ENCODE peak calls at places on chromosomes 11 and 22, in four cellular contexts. X, F, J and U are unnamed samples.

GRCh38 chr22:36292823-36293530 is 40.0 kb downstream of the APOL1 start:
- DNase-seq in F (no peak), X (no peak), J (no peak), U (no peak)

GRCh38 chr11:30635401-30635989 is 49.3 kb upstream of the MPPED2 start:
- DNase-seq in J (no peak), F (no peak), X (no peak), U (peak; percentile 1)

GRCh38 chr11:66047541-66048365 is 1.2 kb downstream of the GAL3ST3 start:
- DNase-seq in X (no peak), F (no peak), J (no peak), U (no peak)

GRCh38 chr11:60985991-60986915 is 14.8 kb downstream of the CD6 start:
- DNase-seq in X (no peak), J (no peak), F (no peak), U (no peak)

GRCh38 chr22:40178417-40179409 is 988 bp downstream of the TNRC6B start:
- DNase-seq in F (no peak), J (no peak), X (peak; percentile 31), U (peak; percentile 71)

GRCh38 chr11:101848262-101848661 is 66.5 kb upstream of the CEP126 start:
- DNase-seq in J (no peak), F (no peak), X (peak; percentile 20), U (peak; percentile 8)

GRCh38 chr22:45335021-45335818 is 25.5 kb downstream of the FAM118A start:
- DNase-seq in F (no peak), J (no peak), X (no peak), U (peak; percentile 32)

GRCh38 chr11:11504071-11504470 is 117.7 kb downstream of the GALNT18 start:
- DNase-seq in F (no peak), X (no peak), J (no peak), U (no peak)

GRCh38 chr11:46330887-46331652 is 16.2 kb upstream of the DGKZ start:
- DNase-seq in F (no peak), J (no peak), X (no peak), U (no peak)

GRCh38 chr11:31325162-31325561 is 44.4 kb downstream of the DCDC1 start:
- DNase-seq in J (no peak), F (no peak), X (no peak), U (no peak)

GRCh38 chr11:123083623-123084029 is 21.7 kb upstream of the HSPA8 start:
- DNase-seq in F (no peak), J (peak; percentile 48), X (peak; percentile 65), U (peak; percentile 96)
- TF ChIP-seq MYC in F (no peak), J (no peak), X (no peak), U (no peak)

GRCh38 chr11:10450451-10451398 is 4.3 kb upstream of the AMPD3 start:
- DNase-seq in J (no peak), F (no peak), X (peak; percentile 32), U (no peak)
- TF ChIP-seq EZH2 in J (no peak), F (no peak), X (no peak), U (no peak)

GRCh38 chr11:70739811-70740474 is 341.6 kb downstream of the CTTN start:
- DNase-seq in J (no peak), X (no peak), F (no peak), U (no peak)

GRCh38 chr11:70742553-70743291 is 344.4 kb downstream of the CTTN start:
- DNase-seq in X (no peak), F (no peak), J (peak; percentile 93), U (no peak)

GRCh38 chr11:70739091-70739490 is 340.8 kb downstream of the CTTN start:
- DNase-seq in F (no peak), X (no peak), J (no peak), U (no peak)

GRCh38 chr11:70740475-70740825 is 342.1 kb downstream of the CTTN start:
- DNase-seq in F (no peak), X (no peak), J (no peak), U (no peak)

GRCh38 chr11:70741085-70741484 is 342.8 kb downstream of the CTTN start:
- DNase-seq in F (no peak), J (no peak), X (no peak), U (no peak)
- H3K9me3 ChIP-seq in F (no peaks in the 10 kb centered on the region), J (no peaks in the 10 kb centered on the region), X (no peaks in the 10 kb centered on the region), U (peaks cover 3% of the 10 kb centered on the region)

GRCh38 chr11:32829680-32830412 is at the start of gene PRRG4:
- DNase-seq in J (no peak), X (no peak), F (no peak), U (no peak)
- TF ChIP-seq MYC in J (no peak), X (no peak), F (no peak), U (no peak)